ENCODE peak calls at places on chromosomes 7 and 10, in five cellular contexts. One of them, this sample, is unnamed.

GRCh38 chr7:111835066-111835465 is 272.8 kb upstream of the IMMP2L start:
- ATAC-seq in upper lobe of left lung: no peak
- ATAC-seq in HepG2: no peak
- ATAC-seq in K562: no peak
- ATAC-seq in GM12878: no peak
- ATAC-seq in this sample: no peak

GRCh38 chr7:50664937-50665336 is 99.7 kb upstream of the DDC start:
- ATAC-seq in GM12878: peak; percentile 60
- ATAC-seq in K562: no peak
- ATAC-seq in upper lobe of left lung: no peak
- ATAC-seq in HepG2: no peak
- ATAC-seq in this sample: no peak

GRCh38 chr7:1926908-1927306 is 256.8 kb downstream of the ELFN1 start:
- ATAC-seq in GM12878: no peak
- ATAC-seq in K562: no peak
- ATAC-seq in upper lobe of left lung: no peak
- ATAC-seq in HepG2: no peak
- ATAC-seq in this sample: no peak

GRCh38 chr10:76357726-76358125 is 926.3 kb downstream of the LRMDA start:
- ATAC-seq in upper lobe of left lung: no peak
- ATAC-seq in GM12878: no peak
- ATAC-seq in HepG2: peak; percentile 44
- ATAC-seq in K562: no peak
- ATAC-seq in this sample: no peak

GRCh38 chr7:87766827-87767226 is 109.3 kb downstream of the SLC25A40 start:
- ATAC-seq in upper lobe of left lung: no peak
- ATAC-seq in HepG2: no peak
- ATAC-seq in GM12878: no peak
- ATAC-seq in K562: no peak
- ATAC-seq in this sample: no peak

GRCh38 chr10:60974463-60975149 is 30.6 kb upstream of the RHOBTB1 start:
- ATAC-seq in K562: no peak
- ATAC-seq in upper lobe of left lung: no peak
- ATAC-seq in GM12878: no peak
- ATAC-seq in HepG2: no peak
- ATAC-seq in this sample: no peak

GRCh38 chr7:106717254-106717996 is 56.5 kb upstream of the CCDC71L start:
- ATAC-seq in HepG2: no peak
- ATAC-seq in upper lobe of left lung: no peak
- ATAC-seq in GM12878: no peak
- ATAC-seq in K562: no peak
- ATAC-seq in this sample: no peak

GRCh38 chr10:118698421-118698820 is 56.3 kb downstream of the CACUL1 start:
- ATAC-seq in K562: peak; percentile 92
- ATAC-seq in upper lobe of left lung: no peak
- ATAC-seq in GM12878: peak; percentile 100
- ATAC-seq in HepG2: no peak
- ATAC-seq in this sample: no peak

GRCh38 chr10:13775786-13776780 is 189.3 kb downstream of the PRPF18 start:
- ATAC-seq in upper lobe of left lung: no peak
- ATAC-seq in GM12878: no peak
- ATAC-seq in HepG2: no peak
- ATAC-seq in K562: no peak
- ATAC-seq in this sample: no peak

GRCh38 chr10:43173120-43173519 is 34.9 kb downstream of the CSGALNACT2 start:
- ATAC-seq in GM12878: no peak
- ATAC-seq in upper lobe of left lung: no peak
- ATAC-seq in HepG2: no peak
- ATAC-seq in K562: no peak
- ATAC-seq in this sample: no peak

GRCh38 chr7:143252002-143252401 is 11.2 kb upstream of the GSTK1 start:
- ATAC-seq in upper lobe of left lung: no peak
- ATAC-seq in K562: no peak
- ATAC-seq in GM12878: no peak
- ATAC-seq in HepG2: no peak
- ATAC-seq in this sample: no peak

GRCh38 chr7:157884461-157885062 is 547.8 kb downstream of the DNAJB6 start:
- ATAC-seq in GM12878: no peak
- ATAC-seq in HepG2: peak; percentile 28
- ATAC-seq in upper lobe of left lung: no peak
- ATAC-seq in K562: no peak
- ATAC-seq in this sample: no peak

GRCh38 chr10:35564276-35564982 is 40.7 kb upstream of the GJD4 start:
- ATAC-seq in K562: no peak
- ATAC-seq in upper lobe of left lung: peak; percentile 55
- ATAC-seq in HepG2: no peak
- ATAC-seq in GM12878: no peak
- ATAC-seq in this sample: peak; percentile 38

GRCh38 chr7:140316165-140316661 is 82.1 kb downstream of the SLC37A3 start:
- ATAC-seq in upper lobe of left lung: peak; percentile 90
- ATAC-seq in GM12878: no peak
- ATAC-seq in K562: peak; percentile 35
- ATAC-seq in HepG2: peak; percentile 15
- ATAC-seq in this sample: peak; percentile 92

GRCh38 chr7:122299624-122299934 is 5.0 kb downstream of the FEZF1 start:
- ATAC-seq in GM12878: peak; percentile 15
- ATAC-seq in upper lobe of left lung: no peak
- ATAC-seq in HepG2: peak; percentile 54
- ATAC-seq in K562: no peak
- ATAC-seq in this sample: no peak

GRCh38 chr10:11742779-11743298 is 657 bp downstream of the ECHDC3 start:
- ATAC-seq in GM12878: no peak
- ATAC-seq in upper lobe of left lung: peak; percentile 64
- ATAC-seq in K562: peak; percentile 58
- ATAC-seq in HepG2: peak; percentile 44
- ATAC-seq in this sample: no peak

GRCh38 chr7:54904130-54904529 is 114.7 kb upstream of the EGFR start:
- ATAC-seq in K562: no peak
- ATAC-seq in upper lobe of left lung: peak; percentile 30
- ATAC-seq in GM12878: no peak
- ATAC-seq in HepG2: no peak
- ATAC-seq in this sample: peak; percentile 96

GRCh38 chr7:48390381-48391327 is 219.4 kb downstream of the ABCA13 start:
- ATAC-seq in upper lobe of left lung: no peak
- ATAC-seq in K562: no peak
- ATAC-seq in HepG2: no peak
- ATAC-seq in GM12878: no peak
- ATAC-seq in this sample: no peak

GRCh38 chr7:30330134-30331111 is 46.0 kb downstream of the ZNRF2 start:
- ATAC-seq in GM12878: peak; percentile 96
- ATAC-seq in K562: peak; percentile 73
- ATAC-seq in upper lobe of left lung: no peak
- ATAC-seq in HepG2: no peak
- ATAC-seq in this sample: no peak

GRCh38 chr7:27161214-27161720 is 4.1 kb downstream of the HOXA9 start:
- ATAC-seq in upper lobe of left lung: no peak
- ATAC-seq in K562: no peak
- ATAC-seq in GM12878: no peak
- ATAC-seq in HepG2: no peak
- ATAC-seq in this sample: no peak

GRCh38 chr10:47409866-47410256 is 25.8 kb upstream of the ZNF488 start:
- ATAC-seq in GM12878: no peak
- ATAC-seq in K562: no peak
- ATAC-seq in upper lobe of left lung: no peak
- ATAC-seq in HepG2: no peak
- ATAC-seq in this sample: no peak

GRCh38 chr7:245574-246295 is 44.2 kb upstream of the FOXL3 start:
- ATAC-seq in HepG2: no peak
- ATAC-seq in upper lobe of left lung: peak; percentile 8
- ATAC-seq in GM12878: no peak
- ATAC-seq in K562: no peak
- ATAC-seq in this sample: no peak

GRCh38 chr10:61760943-61761824 is 98.5 kb downstream of the CABCOCO1 start:
- ATAC-seq in upper lobe of left lung: no peak
- ATAC-seq in GM12878: no peak
- ATAC-seq in HepG2: no peak
- ATAC-seq in K562: no peak
- ATAC-seq in this sample: no peak

GRCh38 chr10:107103174-107104025 is 61.1 kb downstream of the SORCS1 start:
- ATAC-seq in HepG2: no peak
- ATAC-seq in GM12878: no peak
- ATAC-seq in upper lobe of left lung: no peak
- ATAC-seq in K562: no peak
- ATAC-seq in this sample: no peak

GRCh38 chr7:44383566-44383965 is 58.2 kb upstream of the CAMK2B start:
- ATAC-seq in upper lobe of left lung: no peak
- ATAC-seq in HepG2: no peak
- ATAC-seq in GM12878: no peak
- ATAC-seq in K562: no peak
- ATAC-seq in this sample: no peak

GRCh38 chr7:103988468-103989199 is 824 bp downstream of the RELN start:
- ATAC-seq in K562: peak; percentile 43
- ATAC-seq in HepG2: peak; percentile 39
- ATAC-seq in upper lobe of left lung: no peak
- ATAC-seq in GM12878: no peak
- ATAC-seq in this sample: no peak

GRCh38 chr10:121613456-121613855 is 15.2 kb upstream of the FGFR2 start:
- ATAC-seq in HepG2: no peak
- ATAC-seq in upper lobe of left lung: no peak
- ATAC-seq in K562: no peak
- ATAC-seq in GM12878: no peak
- ATAC-seq in this sample: no peak

GRCh38 chr7:136133491-136133990 is 156.4 kb upstream of the MTPN start:
- ATAC-seq in HepG2: no peak
- ATAC-seq in GM12878: no peak
- ATAC-seq in K562: no peak
- ATAC-seq in upper lobe of left lung: no peak
- ATAC-seq in this sample: no peak

GRCh38 chr7:46539892-46540483 is 618.9 kb upstream of the IGFBP3 start:
- ATAC-seq in GM12878: no peak
- ATAC-seq in upper lobe of left lung: no peak
- ATAC-seq in HepG2: no peak
- ATAC-seq in K562: no peak
- ATAC-seq in this sample: no peak

GRCh38 chr7:36474283-36475010 is 84.8 kb downstream of the ANLN start:
- ATAC-seq in HepG2: no peak
- ATAC-seq in GM12878: peak; percentile 13
- ATAC-seq in upper lobe of left lung: no peak
- ATAC-seq in K562: peak; percentile 70
- ATAC-seq in this sample: no peak

GRCh38 chr10:132018446-132018845 is 36.7 kb upstream of the BNIP3 start:
- ATAC-seq in K562: no peak
- ATAC-seq in GM12878: no peak
- ATAC-seq in HepG2: no peak
- ATAC-seq in upper lobe of left lung: no peak
- ATAC-seq in this sample: no peak

GRCh38 chr10:123154943-123155505 is 822 bp downstream of the BUB3 start:
- ATAC-seq in upper lobe of left lung: peak; percentile 36
- ATAC-seq in GM12878: peak; percentile 49
- ATAC-seq in HepG2: peak; percentile 67
- ATAC-seq in K562: peak; percentile 61
- ATAC-seq in this sample: no peak
- H3K36me3 ChIP-seq in upper lobe of left lung: peaks cover 19% of the 10 kb centered on the region
- H3K36me3 ChIP-seq in GM12878: peaks cover 19% of the 10 kb centered on the region
- H3K36me3 ChIP-seq in HepG2: peaks cover 11% of the 10 kb centered on the region
- H3K36me3 ChIP-seq in K562: peaks cover 54% of the 10 kb centered on the region
- H3K36me3 ChIP-seq in this sample: no peaks in the 10 kb centered on the region

GRCh38 chr7:7772385-7772784 is 54.0 kb upstream of the RPA3 start:
- ATAC-seq in upper lobe of left lung: no peak
- ATAC-seq in GM12878: peak; percentile 77
- ATAC-seq in K562: no peak
- ATAC-seq in HepG2: no peak
- ATAC-seq in this sample: no peak

GRCh38 chr7:7770228-7770627 is 51.8 kb upstream of the RPA3 start:
- ATAC-seq in HepG2: no peak
- ATAC-seq in K562: no peak
- ATAC-seq in GM12878: no peak
- ATAC-seq in upper lobe of left lung: no peak
- ATAC-seq in this sample: no peak

GRCh38 chr7:7768977-7769376 is 50.6 kb upstream of the RPA3 start:
- ATAC-seq in K562: no peak
- ATAC-seq in HepG2: no peak
- ATAC-seq in upper lobe of left lung: no peak
- ATAC-seq in GM12878: no peak
- ATAC-seq in this sample: no peak

GRCh38 chr7:7771452-7771851 is 53.0 kb upstream of the RPA3 start:
- ATAC-seq in upper lobe of left lung: no peak
- ATAC-seq in GM12878: no peak
- ATAC-seq in HepG2: no peak
- ATAC-seq in K562: no peak
- ATAC-seq in this sample: no peak

GRCh38 chr7:7769712-7770111 is 51.3 kb upstream of the RPA3 start:
- ATAC-seq in GM12878: no peak
- ATAC-seq in upper lobe of left lung: no peak
- ATAC-seq in HepG2: no peak
- ATAC-seq in K562: no peak
- ATAC-seq in this sample: no peak
- TF ChIP-seq EP300 in GM12878: no peak
- TF ChIP-seq EP300 in upper lobe of left lung: no peak
- TF ChIP-seq EP300 in HepG2: no peak
- TF ChIP-seq EP300 in K562: no peak
- TF ChIP-seq EP300 in this sample: no peak

DNA sequence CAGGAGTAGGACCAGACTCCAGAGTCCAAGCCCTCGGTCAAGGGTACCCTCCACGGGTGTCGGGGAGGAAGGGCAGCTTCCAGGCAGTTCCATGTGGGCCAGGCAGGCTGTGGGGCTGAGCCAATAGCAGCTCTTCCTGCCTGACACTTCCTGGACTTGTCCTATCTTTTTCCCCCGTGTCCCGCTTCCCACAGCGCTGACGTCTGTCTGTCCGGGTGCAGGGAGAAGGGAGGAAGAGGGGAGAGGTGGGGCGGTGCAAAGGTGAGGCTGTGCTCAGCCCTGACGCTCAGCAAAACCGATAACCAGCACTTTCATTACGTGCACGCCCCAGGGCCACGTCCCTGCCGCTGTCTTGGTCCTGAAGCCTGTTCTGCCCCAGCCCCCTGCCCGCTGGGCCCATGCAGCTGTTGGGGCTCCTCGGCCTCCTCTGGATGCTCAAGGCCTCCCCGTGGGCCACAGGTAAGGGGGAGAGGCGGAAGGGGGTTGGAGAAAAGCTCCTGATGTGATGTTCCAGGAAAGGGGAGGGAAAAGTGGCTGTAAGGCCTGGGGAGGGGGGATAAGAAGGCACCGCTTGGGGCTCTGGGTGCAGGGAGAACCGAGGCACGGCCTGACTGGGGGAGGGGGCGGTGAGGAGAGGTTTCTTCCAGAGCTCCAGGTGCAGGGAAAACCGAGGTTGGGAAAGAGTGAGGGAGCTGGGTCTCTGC is at the start of gene MUC3A:
- ATAC-seq in K562: peak; percentile 64
- ATAC-seq in HepG2: peak; percentile 75
- ATAC-seq in upper lobe of left lung: no peak
- ATAC-seq in GM12878: peak; percentile 33
- ATAC-seq in this sample: no peak
- H3K9me3 ChIP-seq in K562: no peaks in the 10 kb centered on the region
- H3K9me3 ChIP-seq in HepG2: no peaks in the 10 kb centered on the region
- H3K9me3 ChIP-seq in upper lobe of left lung: no peaks in the 10 kb centered on the region
- H3K9me3 ChIP-seq in GM12878: no peaks in the 10 kb centered on the region
- H3K9me3 ChIP-seq in this sample: peaks cover 3% of the 10 kb centered on the region

DNA sequence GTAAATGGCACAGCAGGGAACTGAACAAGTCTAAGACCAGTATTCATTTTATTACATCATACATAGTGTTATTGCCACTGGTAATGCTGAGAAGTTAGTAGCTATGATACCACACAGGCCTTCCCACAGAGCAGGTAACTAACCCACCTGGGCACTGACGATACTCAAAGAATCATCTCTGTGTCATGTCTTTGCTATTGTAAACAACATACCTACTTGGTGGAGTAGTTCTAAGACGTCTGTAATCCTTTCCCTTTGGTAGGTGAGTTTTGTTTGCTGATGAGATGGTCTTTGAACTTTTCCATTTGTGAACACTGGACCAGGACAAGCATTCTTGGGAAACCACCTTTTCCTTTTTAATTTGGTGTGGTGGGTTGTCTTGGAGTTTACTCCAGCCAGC is 40.9 kb downstream of the PDSS1 start:
- ATAC-seq in K562: no peak
- ATAC-seq in HepG2: no peak
- ATAC-seq in GM12878: peak; percentile 13
- ATAC-seq in upper lobe of left lung: no peak
- ATAC-seq in this sample: no peak
- H3K36me3 ChIP-seq in K562: peaks cover 97% of the 10 kb centered on the region
- H3K36me3 ChIP-seq in HepG2: peaks cover 48% of the 10 kb centered on the region
- H3K36me3 ChIP-seq in GM12878: peaks cover 24% of the 10 kb centered on the region
- H3K36me3 ChIP-seq in upper lobe of left lung: peaks cover 22% of the 10 kb centered on the region
- H3K36me3 ChIP-seq in this sample: no peaks in the 10 kb centered on the region